ENCODE peak calls at places on chromosomes 6 and 20, in six cellular contexts. One of them, this sample, is unnamed.

GRCh38 chr6:15517600-15517999 is 145.2 kb downstream of the DTNBP1 start:
- DNase-seq in OCI-LY7: no peak
- DNase-seq in nephron progenitor cell: no peak
- DNase-seq in psoas muscle: no peak
- DNase-seq in mesothelial cell of epicardium: no peak
- DNase-seq in astrocyte: no peak
- DNase-seq in this sample: no peak

GRCh38 chr6:144346719-144347446 is 61.7 kb downstream of the UTRN start:
- DNase-seq in OCI-LY7: no peak
- DNase-seq in nephron progenitor cell: no peak
- DNase-seq in psoas muscle: no peak
- DNase-seq in mesothelial cell of epicardium: no peak
- DNase-seq in astrocyte: peak; percentile 82
- DNase-seq in this sample: no peak

GRCh38 chr20:1346322-1346969 is 17.5 kb upstream of the SDCBP2 start:
- DNase-seq in OCI-LY7: no peak
- DNase-seq in nephron progenitor cell: no peak
- DNase-seq in psoas muscle: no peak
- DNase-seq in mesothelial cell of epicardium: no peak
- DNase-seq in astrocyte: no peak
- DNase-seq in this sample: no peak

GRCh38 chr6:109093732-109094131 is 914 bp downstream of the SESN1 start:
- DNase-seq in OCI-LY7: no peak
- DNase-seq in nephron progenitor cell: no peak
- DNase-seq in psoas muscle: no peak
- DNase-seq in mesothelial cell of epicardium: no peak
- DNase-seq in astrocyte: peak; percentile 3
- DNase-seq in this sample: no peak

GRCh38 chr6:1993049-1993448 is 252.4 kb downstream of the GMDS start:
- DNase-seq in OCI-LY7: no peak
- DNase-seq in nephron progenitor cell: no peak
- DNase-seq in psoas muscle: no peak
- DNase-seq in mesothelial cell of epicardium: no peak
- DNase-seq in astrocyte: peak; percentile 38
- DNase-seq in this sample: no peak

GRCh38 chr20:62752671-62753501 is 43.4 kb upstream of the MRGBP start:
- DNase-seq in OCI-LY7: no peak
- DNase-seq in nephron progenitor cell: peak; percentile 2
- DNase-seq in psoas muscle: peak; percentile 44
- DNase-seq in mesothelial cell of epicardium: no peak
- DNase-seq in astrocyte: no peak
- DNase-seq in this sample: no peak

GRCh38 chr6:79048611-79049010 is 29.4 kb downstream of the PHIP start:
- DNase-seq in OCI-LY7: peak; percentile 17
- DNase-seq in nephron progenitor cell: no peak
- DNase-seq in psoas muscle: no peak
- DNase-seq in mesothelial cell of epicardium: no peak
- DNase-seq in astrocyte: no peak
- DNase-seq in this sample: no peak

GRCh38 chr6:19668710-19669109 is 168.5 kb upstream of the ID4 start:
- DNase-seq in OCI-LY7: no peak
- DNase-seq in nephron progenitor cell: no peak
- DNase-seq in psoas muscle: no peak
- DNase-seq in mesothelial cell of epicardium: no peak
- DNase-seq in astrocyte: peak; percentile 40
- DNase-seq in this sample: no peak

GRCh38 chr6:73074175-73074574 is 151.1 kb downstream of the KHDC1L start:
- DNase-seq in OCI-LY7: no peak
- DNase-seq in nephron progenitor cell: no peak
- DNase-seq in psoas muscle: no peak
- DNase-seq in mesothelial cell of epicardium: no peak
- DNase-seq in astrocyte: peak; percentile 90
- DNase-seq in this sample: no peak

GRCh38 chr6:111657146-111657545 is 51.5 kb upstream of the TRAF3IP2 start:
- DNase-seq in OCI-LY7: no peak
- DNase-seq in nephron progenitor cell: no peak
- DNase-seq in psoas muscle: no peak
- DNase-seq in mesothelial cell of epicardium: no peak
- DNase-seq in astrocyte: peak; percentile 75
- DNase-seq in this sample: no peak

GRCh38 chr6:63636516-63636968 is 940 bp downstream of the PHF3 start:
- DNase-seq in OCI-LY7: peak; percentile 44
- DNase-seq in nephron progenitor cell: peak; percentile 53
- DNase-seq in psoas muscle: peak; percentile 55
- DNase-seq in mesothelial cell of epicardium: no peak
- DNase-seq in astrocyte: peak; percentile 33
- DNase-seq in this sample: no peak

GRCh38 chr6:17086469-17086868 is 15.4 kb upstream of the STMND1 start:
- DNase-seq in OCI-LY7: peak; percentile 2
- DNase-seq in nephron progenitor cell: peak; percentile 46
- DNase-seq in psoas muscle: no peak
- DNase-seq in mesothelial cell of epicardium: peak; percentile 34
- DNase-seq in astrocyte: peak; percentile 49
- DNase-seq in this sample: no peak

GRCh38 chr20:44532248-44532980 is 10.5 kb upstream of the SERINC3 start:
- DNase-seq in OCI-LY7: no peak
- DNase-seq in nephron progenitor cell: no peak
- DNase-seq in psoas muscle: no peak
- DNase-seq in mesothelial cell of epicardium: no peak
- DNase-seq in astrocyte: no peak
- DNase-seq in this sample: no peak

GRCh38 chr6:52511163-52511562 is 65.7 kb downstream of the TRAM2 start:
- DNase-seq in OCI-LY7: no peak
- DNase-seq in nephron progenitor cell: no peak
- DNase-seq in psoas muscle: no peak
- DNase-seq in mesothelial cell of epicardium: no peak
- DNase-seq in astrocyte: no peak
- DNase-seq in this sample: no peak

GRCh38 chr6:149200282-149200936 is 117.1 kb upstream of the TAB2 start:
- DNase-seq in OCI-LY7: no peak
- DNase-seq in nephron progenitor cell: no peak
- DNase-seq in psoas muscle: no peak
- DNase-seq in mesothelial cell of epicardium: no peak
- DNase-seq in astrocyte: no peak
- DNase-seq in this sample: no peak

GRCh38 chr20:23515250-23515939 is 24.5 kb downstream of the CST8 start:
- DNase-seq in OCI-LY7: no peak
- DNase-seq in nephron progenitor cell: no peak
- DNase-seq in psoas muscle: no peak
- DNase-seq in mesothelial cell of epicardium: no peak
- DNase-seq in astrocyte: no peak
- DNase-seq in this sample: no peak

GRCh38 chr6:19789100-19789805 is 47.9 kb upstream of the ID4 start:
- DNase-seq in OCI-LY7: no peak
- DNase-seq in nephron progenitor cell: no peak
- DNase-seq in psoas muscle: no peak
- DNase-seq in mesothelial cell of epicardium: no peak
- DNase-seq in astrocyte: peak; percentile 6
- DNase-seq in this sample: no peak

GRCh38 chr20:39266989-39267388 is 304.8 kb downstream of the DHX35 start:
- DNase-seq in OCI-LY7: no peak
- DNase-seq in nephron progenitor cell: no peak
- DNase-seq in psoas muscle: no peak
- DNase-seq in mesothelial cell of epicardium: no peak
- DNase-seq in astrocyte: no peak
- DNase-seq in this sample: no peak

GRCh38 chr20:25487306-25487705 is 79.8 kb downstream of the GINS1 start:
- DNase-seq in OCI-LY7: no peak
- DNase-seq in nephron progenitor cell: no peak
- DNase-seq in psoas muscle: no peak
- DNase-seq in mesothelial cell of epicardium: no peak
- DNase-seq in astrocyte: no peak
- DNase-seq in this sample: no peak

GRCh38 chr6:72761767-72762166 is 139.9 kb downstream of the KCNQ5 start:
- DNase-seq in OCI-LY7: no peak
- DNase-seq in nephron progenitor cell: no peak
- DNase-seq in psoas muscle: no peak
- DNase-seq in mesothelial cell of epicardium: no peak
- DNase-seq in astrocyte: no peak
- DNase-seq in this sample: no peak

GRCh38 chr6:128964771-128965170 is 81.8 kb downstream of the LAMA2 start:
- DNase-seq in OCI-LY7: no peak
- DNase-seq in nephron progenitor cell: no peak
- DNase-seq in psoas muscle: no peak
- DNase-seq in mesothelial cell of epicardium: no peak
- DNase-seq in astrocyte: no peak
- DNase-seq in this sample: no peak

GRCh38 chr6:4977468-4977867 is 26.4 kb downstream of the RPP40 start:
- DNase-seq in OCI-LY7: no peak
- DNase-seq in nephron progenitor cell: no peak
- DNase-seq in psoas muscle: no peak
- DNase-seq in mesothelial cell of epicardium: no peak
- DNase-seq in astrocyte: no peak
- DNase-seq in this sample: no peak

GRCh38 chr6:32194825-32195651 is 2.6 kb upstream of the GPSM3 start:
- DNase-seq in OCI-LY7: peak; percentile 71
- DNase-seq in nephron progenitor cell: no peak
- DNase-seq in psoas muscle: no peak
- DNase-seq in mesothelial cell of epicardium: no peak
- DNase-seq in astrocyte: peak; percentile 35
- DNase-seq in this sample: no peak

GRCh38 chr6:160974304-160974771 is 17.2 kb upstream of the MAP3K4 start:
- DNase-seq in OCI-LY7: no peak
- DNase-seq in nephron progenitor cell: no peak
- DNase-seq in psoas muscle: peak; percentile 76
- DNase-seq in mesothelial cell of epicardium: no peak
- DNase-seq in astrocyte: peak; percentile 95
- DNase-seq in this sample: no peak

GRCh38 chr20:12175538-12175937 is 257.8 kb downstream of the BTBD3 start:
- DNase-seq in OCI-LY7: no peak
- DNase-seq in nephron progenitor cell: no peak
- DNase-seq in psoas muscle: no peak
- DNase-seq in mesothelial cell of epicardium: no peak
- DNase-seq in astrocyte: no peak
- DNase-seq in this sample: no peak

GRCh38 chr6:47592466-47592865 is 105.9 kb upstream of the ADGRF4 start:
- DNase-seq in OCI-LY7: no peak
- DNase-seq in nephron progenitor cell: no peak
- DNase-seq in psoas muscle: no peak
- DNase-seq in mesothelial cell of epicardium: no peak
- DNase-seq in astrocyte: no peak
- DNase-seq in this sample: no peak

GRCh38 chr20:25863536-25864325 is 167.1 kb upstream of the ZNF337 start:
- DNase-seq in OCI-LY7: no peak
- DNase-seq in nephron progenitor cell: no peak
- DNase-seq in psoas muscle: no peak
- DNase-seq in mesothelial cell of epicardium: no peak
- DNase-seq in astrocyte: no peak
- DNase-seq in this sample: no peak

GRCh38 chr6:160788806-160789205 is 86.8 kb downstream of the PLG start:
- DNase-seq in OCI-LY7: no peak
- DNase-seq in nephron progenitor cell: no peak
- DNase-seq in psoas muscle: no peak
- DNase-seq in mesothelial cell of epicardium: no peak
- DNase-seq in astrocyte: no peak
- DNase-seq in this sample: no peak

GRCh38 chr20:4532772-4533171 is 188.9 kb upstream of the PRND start:
- DNase-seq in OCI-LY7: no peak
- DNase-seq in nephron progenitor cell: no peak
- DNase-seq in psoas muscle: no peak
- DNase-seq in mesothelial cell of epicardium: no peak
- DNase-seq in astrocyte: no peak
- DNase-seq in this sample: no peak

GRCh38 chr6:90139272-90139817 is 157.3 kb downstream of the BACH2 start:
- DNase-seq in OCI-LY7: no peak
- DNase-seq in nephron progenitor cell: no peak
- DNase-seq in psoas muscle: no peak
- DNase-seq in mesothelial cell of epicardium: no peak
- DNase-seq in astrocyte: no peak
- DNase-seq in this sample: no peak
- TF ChIP-seq CTCF in OCI-LY7: no peak
- TF ChIP-seq CTCF in nephron progenitor cell: no peak
- TF ChIP-seq CTCF in psoas muscle: no peak
- TF ChIP-seq CTCF in mesothelial cell of epicardium: no peak
- TF ChIP-seq CTCF in astrocyte: no peak
- TF ChIP-seq CTCF in this sample: no peak

GRCh38 chr20:63934271-63935068 is 21.7 kb downstream of the UCKL1 start:
- DNase-seq in OCI-LY7: no peak
- DNase-seq in nephron progenitor cell: peak; percentile 50
- DNase-seq in psoas muscle: no peak
- DNase-seq in mesothelial cell of epicardium: no peak
- DNase-seq in astrocyte: no peak
- DNase-seq in this sample: no peak
- TF ChIP-seq CTCF in OCI-LY7: peak; percentile 59
- TF ChIP-seq CTCF in nephron progenitor cell: peak; percentile 63
- TF ChIP-seq CTCF in psoas muscle: no peak
- TF ChIP-seq CTCF in mesothelial cell of epicardium: peak; percentile 18
- TF ChIP-seq CTCF in astrocyte: no peak
- TF ChIP-seq CTCF in this sample: no peak

DNA sequence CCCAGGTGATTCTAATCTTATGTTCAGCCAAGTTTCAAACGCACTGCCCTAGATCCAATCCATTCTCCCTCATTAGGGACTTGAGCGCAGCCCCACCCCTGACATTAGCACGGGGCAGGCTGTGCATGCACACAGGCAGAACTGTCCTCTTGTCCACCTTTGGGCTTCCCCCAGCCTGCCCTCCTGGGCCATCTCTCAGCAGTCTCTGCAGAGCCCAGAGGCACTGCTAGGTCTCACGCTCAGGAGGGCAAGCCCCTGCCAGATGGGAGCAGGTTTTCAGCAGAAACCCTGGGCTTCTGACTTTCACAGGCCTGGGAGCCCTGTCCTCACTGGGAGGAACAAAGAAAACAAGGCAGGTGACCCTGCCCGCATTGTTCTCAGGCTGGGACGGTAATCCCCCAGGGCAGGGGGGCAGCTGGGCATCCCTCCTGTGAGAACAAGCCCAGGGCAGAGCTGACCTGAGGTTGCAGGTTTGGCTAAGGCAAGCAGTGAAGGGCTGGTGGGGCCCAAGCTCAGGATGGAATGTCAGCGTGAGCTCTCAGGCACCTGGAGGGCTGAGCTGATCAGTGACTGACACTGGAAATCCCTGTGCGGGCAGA is 24.5 kb downstream of the KCNK5 start:
- DNase-seq in OCI-LY7: no peak
- DNase-seq in nephron progenitor cell: no peak
- DNase-seq in psoas muscle: no peak
- DNase-seq in mesothelial cell of epicardium: no peak
- DNase-seq in astrocyte: no peak
- DNase-seq in this sample: no peak
- TF ChIP-seq CTCF in OCI-LY7: no peak
- TF ChIP-seq CTCF in nephron progenitor cell: no peak
- TF ChIP-seq CTCF in psoas muscle: no peak
- TF ChIP-seq CTCF in mesothelial cell of epicardium: no peak
- TF ChIP-seq CTCF in astrocyte: no peak
- TF ChIP-seq CTCF in this sample: no peak

GRCh38 chr6:84762220-84762940 is 2.0 kb downstream of the TBX18 start:
- DNase-seq in OCI-LY7: no peak
- DNase-seq in nephron progenitor cell: peak; percentile 50
- DNase-seq in psoas muscle: no peak
- DNase-seq in mesothelial cell of epicardium: no peak
- DNase-seq in astrocyte: peak; percentile 8
- DNase-seq in this sample: no peak
- TF ChIP-seq CTCF in OCI-LY7: no peak
- TF ChIP-seq CTCF in nephron progenitor cell: no peak
- TF ChIP-seq CTCF in psoas muscle: no peak
- TF ChIP-seq CTCF in mesothelial cell of epicardium: no peak
- TF ChIP-seq CTCF in astrocyte: peak; percentile 10
- TF ChIP-seq CTCF in this sample: no peak

This sample was measured in activated B cell treated with CpG ODN at 0.5 μM for 24 hours.